ENCODE peak calls at places on chromosome 1, in eight cellular contexts. One of them, this sample, is unnamed. For H3K36me3, the result is how much of the 10 kb centered on the place peaks cover.

GRCh38 chr1:240878631-240879030 is 266.7 kb upstream of the GREM2 start:
- DNase-seq in thyroid gland: no peak
- DNase-seq in tibial nerve: no peak
- DNase-seq in uterus: no peak
- DNase-seq in body of pancreas: no peak
- DNase-seq in spleen: no peak
- DNase-seq in heart left ventricle: no peak
- DNase-seq in breast epithelium: no peak
- DNase-seq in this sample: no peak

GRCh38 chr1:215793210-215793609 is 226.1 kb downstream of the KCTD3 start:
- DNase-seq in thyroid gland: no peak
- DNase-seq in tibial nerve: no peak
- DNase-seq in uterus: no peak
- DNase-seq in body of pancreas: no peak
- DNase-seq in spleen: no peak
- DNase-seq in heart left ventricle: no peak
- DNase-seq in breast epithelium: no peak
- DNase-seq in this sample: no peak

GRCh38 chr1:175132456-175132855 is 60.1 kb downstream of the KIAA0040 start:
- DNase-seq in thyroid gland: no peak
- DNase-seq in tibial nerve: no peak
- DNase-seq in uterus: no peak
- DNase-seq in body of pancreas: no peak
- DNase-seq in spleen: no peak
- DNase-seq in heart left ventricle: no peak
- DNase-seq in breast epithelium: no peak
- DNase-seq in this sample: no peak

GRCh38 chr1:101025283-101025679 is 303 bp downstream of the DPH5 start:
- DNase-seq in thyroid gland: peak
- DNase-seq in tibial nerve: no peak
- DNase-seq in uterus: no peak
- DNase-seq in body of pancreas: peak
- DNase-seq in spleen: peak
- DNase-seq in heart left ventricle: no peak
- DNase-seq in breast epithelium: no peak
- DNase-seq in this sample: peak

GRCh38 chr1:107536266-107536665 is 395.4 kb downstream of the NTNG1 start:
- DNase-seq in thyroid gland: no peak
- DNase-seq in tibial nerve: no peak
- DNase-seq in uterus: no peak
- DNase-seq in body of pancreas: peak
- DNase-seq in spleen: no peak
- DNase-seq in heart left ventricle: no peak
- DNase-seq in breast epithelium: no peak
- DNase-seq in this sample: no peak

GRCh38 chr1:31238986-31239613 is 587 bp downstream of the NKAIN1 start:
- DNase-seq in thyroid gland: no peak
- DNase-seq in tibial nerve: no peak
- DNase-seq in uterus: no peak
- DNase-seq in body of pancreas: peak
- DNase-seq in spleen: no peak
- DNase-seq in heart left ventricle: no peak
- DNase-seq in breast epithelium: no peak
- DNase-seq in this sample: no peak

GRCh38 chr1:114753143-114753542 is 4.6 kb downstream of the CSDE1 start:
- DNase-seq in thyroid gland: no peak
- DNase-seq in tibial nerve: no peak
- DNase-seq in uterus: no peak
- DNase-seq in body of pancreas: no peak
- DNase-seq in spleen: no peak
- DNase-seq in heart left ventricle: no peak
- DNase-seq in breast epithelium: no peak
- DNase-seq in this sample: no peak

GRCh38 chr1:102970496-102971078 is 137.7 kb downstream of the COL11A1 start:
- DNase-seq in thyroid gland: no peak
- DNase-seq in tibial nerve: no peak
- DNase-seq in uterus: no peak
- DNase-seq in body of pancreas: peak
- DNase-seq in spleen: no peak
- DNase-seq in heart left ventricle: no peak
- DNase-seq in breast epithelium: no peak
- DNase-seq in this sample: no peak

GRCh38 chr1:226628624-226629155 is 80.1 kb downstream of the STUM start:
- DNase-seq in thyroid gland: no peak
- DNase-seq in tibial nerve: no peak
- DNase-seq in uterus: peak
- DNase-seq in body of pancreas: no peak
- DNase-seq in spleen: peak
- DNase-seq in heart left ventricle: peak
- DNase-seq in breast epithelium: no peak
- DNase-seq in this sample: no peak

GRCh38 chr1:88163187-88163586 is 520.9 kb upstream of the PKN2 start:
- DNase-seq in thyroid gland: no peak
- DNase-seq in tibial nerve: no peak
- DNase-seq in uterus: no peak
- DNase-seq in body of pancreas: no peak
- DNase-seq in spleen: no peak
- DNase-seq in heart left ventricle: no peak
- DNase-seq in breast epithelium: no peak
- DNase-seq in this sample: no peak

GRCh38 chr1:77866296-77866695 is 22.1 kb upstream of the NEXN start:
- DNase-seq in thyroid gland: no peak
- DNase-seq in tibial nerve: no peak
- DNase-seq in uterus: no peak
- DNase-seq in body of pancreas: no peak
- DNase-seq in spleen: no peak
- DNase-seq in heart left ventricle: no peak
- DNase-seq in breast epithelium: no peak
- DNase-seq in this sample: no peak

GRCh38 chr1:160191756-160192155 is 1.4 kb downstream of the CASQ1 start:
- DNase-seq in thyroid gland: no peak
- DNase-seq in tibial nerve: no peak
- DNase-seq in uterus: no peak
- DNase-seq in body of pancreas: no peak
- DNase-seq in spleen: no peak
- DNase-seq in heart left ventricle: no peak
- DNase-seq in breast epithelium: no peak
- DNase-seq in this sample: no peak

GRCh38 chr1:171506525-171507304 is 21.4 kb downstream of the PRRC2C start:
- DNase-seq in thyroid gland: no peak
- DNase-seq in tibial nerve: no peak
- DNase-seq in uterus: no peak
- DNase-seq in body of pancreas: no peak
- DNase-seq in spleen: no peak
- DNase-seq in heart left ventricle: no peak
- DNase-seq in breast epithelium: no peak
- DNase-seq in this sample: no peak

GRCh38 chr1:25819496-25820246 is at the start of gene MTFR1L:
- DNase-seq in thyroid gland: peak
- DNase-seq in tibial nerve: peak
- DNase-seq in uterus: peak
- DNase-seq in body of pancreas: peak
- DNase-seq in spleen: peak
- DNase-seq in heart left ventricle: peak
- DNase-seq in breast epithelium: peak
- DNase-seq in this sample: peak

GRCh38 chr1:83006271-83006670 is 992.7 kb downstream of the TTLL7 start:
- DNase-seq in thyroid gland: no peak
- DNase-seq in tibial nerve: no peak
- DNase-seq in uterus: no peak
- DNase-seq in body of pancreas: no peak
- DNase-seq in spleen: no peak
- DNase-seq in heart left ventricle: no peak
- DNase-seq in breast epithelium: no peak
- DNase-seq in this sample: no peak

GRCh38 chr1:182806015-182806678 is 16.6 kb downstream of the NPL start:
- DNase-seq in thyroid gland: no peak
- DNase-seq in tibial nerve: no peak
- DNase-seq in uterus: no peak
- DNase-seq in body of pancreas: peak
- DNase-seq in spleen: no peak
- DNase-seq in heart left ventricle: no peak
- DNase-seq in breast epithelium: no peak
- DNase-seq in this sample: no peak

GRCh38 chr1:119453021-119453420 is 38.1 kb downstream of the HSD3B2 start:
- DNase-seq in thyroid gland: peak
- DNase-seq in tibial nerve: peak
- DNase-seq in uterus: no peak
- DNase-seq in body of pancreas: no peak
- DNase-seq in spleen: no peak
- DNase-seq in heart left ventricle: no peak
- DNase-seq in breast epithelium: no peak
- DNase-seq in this sample: peak

GRCh38 chr1:200245492-200245891 is 164.3 kb downstream of the ZNF281 start:
- DNase-seq in thyroid gland: no peak
- DNase-seq in tibial nerve: no peak
- DNase-seq in uterus: no peak
- DNase-seq in body of pancreas: peak
- DNase-seq in spleen: no peak
- DNase-seq in heart left ventricle: no peak
- DNase-seq in breast epithelium: no peak
- DNase-seq in this sample: no peak

GRCh38 chr1:167683226-167683625 is 38.6 kb upstream of the MPZL1 start:
- DNase-seq in thyroid gland: no peak
- DNase-seq in tibial nerve: no peak
- DNase-seq in uterus: no peak
- DNase-seq in body of pancreas: no peak
- DNase-seq in spleen: no peak
- DNase-seq in heart left ventricle: no peak
- DNase-seq in breast epithelium: no peak
- DNase-seq in this sample: no peak

GRCh38 chr1:31944205-31945089 is 6.3 kb upstream of the PTP4A2 start:
- DNase-seq in thyroid gland: peak
- DNase-seq in tibial nerve: peak
- DNase-seq in uterus: peak
- DNase-seq in body of pancreas: peak
- DNase-seq in spleen: peak
- DNase-seq in heart left ventricle: peak
- DNase-seq in breast epithelium: peak
- DNase-seq in this sample: peak

GRCh38 chr1:207058878-207059867 is 6.1 kb downstream of the PFKFB2 start:
- DNase-seq in thyroid gland: peak
- DNase-seq in tibial nerve: no peak
- DNase-seq in uterus: no peak
- DNase-seq in body of pancreas: peak
- DNase-seq in spleen: no peak
- DNase-seq in heart left ventricle: no peak
- DNase-seq in breast epithelium: no peak
- DNase-seq in this sample: no peak

GRCh38 chr1:46485564-46486431 is 3.8 kb upstream of the DMBX1 start:
- DNase-seq in thyroid gland: no peak
- DNase-seq in tibial nerve: no peak
- DNase-seq in uterus: no peak
- DNase-seq in body of pancreas: no peak
- DNase-seq in spleen: peak
- DNase-seq in heart left ventricle: no peak
- DNase-seq in breast epithelium: no peak
- DNase-seq in this sample: no peak

GRCh38 chr1:208154679-208155078 is 89.5 kb downstream of the PLXNA2 start:
- DNase-seq in thyroid gland: peak
- DNase-seq in tibial nerve: no peak
- DNase-seq in uterus: no peak
- DNase-seq in body of pancreas: peak
- DNase-seq in spleen: no peak
- DNase-seq in heart left ventricle: no peak
- DNase-seq in breast epithelium: no peak
- DNase-seq in this sample: no peak

GRCh38 chr1:183159960-183160359 is 26.1 kb upstream of the LAMC2 start:
- DNase-seq in thyroid gland: peak
- DNase-seq in tibial nerve: no peak
- DNase-seq in uterus: no peak
- DNase-seq in body of pancreas: peak
- DNase-seq in spleen: no peak
- DNase-seq in heart left ventricle: no peak
- DNase-seq in breast epithelium: peak
- DNase-seq in this sample: no peak

GRCh38 chr1:218521414-218522169 is 176.5 kb downstream of the TGFB2 start:
- DNase-seq in thyroid gland: no peak
- DNase-seq in tibial nerve: peak
- DNase-seq in uterus: peak
- DNase-seq in body of pancreas: peak
- DNase-seq in spleen: no peak
- DNase-seq in heart left ventricle: no peak
- DNase-seq in breast epithelium: no peak
- DNase-seq in this sample: no peak

GRCh38 chr1:155038602-155039307 is 5.1 kb downstream of the DCST1 start:
- DNase-seq in thyroid gland: peak
- DNase-seq in tibial nerve: no peak
- DNase-seq in uterus: no peak
- DNase-seq in body of pancreas: no peak
- DNase-seq in spleen: no peak
- DNase-seq in heart left ventricle: no peak
- DNase-seq in breast epithelium: no peak
- DNase-seq in this sample: no peak
- TF ChIP-seq POLR2A in thyroid gland: no peak
- TF ChIP-seq POLR2A in tibial nerve: no peak
- TF ChIP-seq POLR2A in uterus: no peak
- TF ChIP-seq POLR2A in body of pancreas: no peak
- TF ChIP-seq POLR2A in spleen: no peak
- TF ChIP-seq POLR2A in heart left ventricle: no peak
- TF ChIP-seq POLR2A in breast epithelium: no peak
- TF ChIP-seq POLR2A in this sample: no peak

DNA sequence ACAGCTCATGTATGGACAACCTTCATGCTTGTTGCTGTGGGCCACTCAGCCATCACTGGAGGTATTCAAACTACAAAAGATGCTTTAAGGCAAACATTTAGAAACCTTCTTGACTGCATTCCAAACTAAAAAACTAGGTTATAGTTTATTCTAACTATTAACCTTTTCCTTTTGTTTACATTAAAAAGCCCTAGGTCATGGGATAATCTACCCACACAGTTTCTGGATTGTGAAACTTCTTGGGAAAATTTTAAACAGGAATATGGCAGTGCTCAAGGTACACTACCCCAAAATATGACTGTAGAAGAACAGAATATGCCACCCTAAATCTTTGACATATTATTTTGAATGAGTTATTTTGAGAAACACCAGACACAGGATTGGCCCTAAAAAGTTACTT is 25.2 kb upstream of the NUF2 start:
- DNase-seq in thyroid gland: no peak
- DNase-seq in tibial nerve: no peak
- DNase-seq in uterus: no peak
- DNase-seq in body of pancreas: no peak
- DNase-seq in spleen: no peak
- DNase-seq in heart left ventricle: no peak
- DNase-seq in breast epithelium: no peak
- DNase-seq in this sample: no peak
- H3K36me3 ChIP-seq in thyroid gland: under half
- H3K36me3 ChIP-seq in tibial nerve: under half
- H3K36me3 ChIP-seq in uterus: under half
- H3K36me3 ChIP-seq in body of pancreas: under half
- H3K36me3 ChIP-seq in spleen: under half
- H3K36me3 ChIP-seq in heart left ventricle: under half
- H3K36me3 ChIP-seq in breast epithelium: under half
- H3K36me3 ChIP-seq in this sample: under half

GRCh38 chr1:58754683-58755467 is 29.0 kb downstream of the JUN start:
- DNase-seq in thyroid gland: no peak
- DNase-seq in tibial nerve: no peak
- DNase-seq in uterus: no peak
- DNase-seq in body of pancreas: no peak
- DNase-seq in spleen: no peak
- DNase-seq in heart left ventricle: no peak
- DNase-seq in breast epithelium: no peak
- DNase-seq in this sample: no peak
- TF ChIP-seq POLR2A in thyroid gland: no peak
- TF ChIP-seq POLR2A in tibial nerve: no peak
- TF ChIP-seq POLR2A in uterus: no peak
- TF ChIP-seq POLR2A in body of pancreas: no peak
- TF ChIP-seq POLR2A in spleen: no peak
- TF ChIP-seq POLR2A in heart left ventricle: no peak
- TF ChIP-seq POLR2A in breast epithelium: no peak
- TF ChIP-seq POLR2A in this sample: no peak

GRCh38 chr1:35320937-35321336 is 52.4 kb downstream of the ZMYM4 start:
- DNase-seq in thyroid gland: no peak
- DNase-seq in tibial nerve: no peak
- DNase-seq in uterus: no peak
- DNase-seq in body of pancreas: no peak
- DNase-seq in spleen: no peak
- DNase-seq in heart left ventricle: no peak
- DNase-seq in breast epithelium: no peak
- DNase-seq in this sample: no peak
- H3K36me3 ChIP-seq in thyroid gland: under half
- H3K36me3 ChIP-seq in tibial nerve: under half
- H3K36me3 ChIP-seq in uterus: under half
- H3K36me3 ChIP-seq in body of pancreas: under half
- H3K36me3 ChIP-seq in spleen: under half
- H3K36me3 ChIP-seq in heart left ventricle: under half
- H3K36me3 ChIP-seq in breast epithelium: under half
- H3K36me3 ChIP-seq in this sample: under half